ENCODE peak calls at places on chromosomes 6 and 20, in seven cellular contexts. One of them, this sample, is unnamed.

GRCh38 chr6:41271901-41272395 is 14.5 kb downstream of the TREM1 start:
- DNase-seq in stomach: peak; percentile 27
- DNase-seq in heart left ventricle: peak; percentile 45
- DNase-seq in upper lobe of left lung: peak; percentile 25
- DNase-seq in endothelial cell of umbilical vein: no peak
- DNase-seq in uterus: no peak
- DNase-seq in prostate gland: no peak
- DNase-seq in this sample: no peak

GRCh38 chr6:12014027-12014872 is 2.1 kb downstream of the HIVEP1 start:
- DNase-seq in uterus: no peak
- DNase-seq in endothelial cell of umbilical vein: peak; percentile 83
- DNase-seq in heart left ventricle: no peak
- DNase-seq in stomach: no peak
- DNase-seq in prostate gland: no peak
- DNase-seq in upper lobe of left lung: no peak
- DNase-seq in this sample: no peak

GRCh38 chr6:6479706-6480250 is 108.7 kb upstream of the LY86 start:
- DNase-seq in stomach: no peak
- DNase-seq in prostate gland: no peak
- DNase-seq in uterus: no peak
- DNase-seq in endothelial cell of umbilical vein: no peak
- DNase-seq in upper lobe of left lung: no peak
- DNase-seq in heart left ventricle: no peak
- DNase-seq in this sample: no peak

GRCh38 chr6:87731818-87732661 is 30.0 kb upstream of the AKIRIN2 start:
- DNase-seq in prostate gland: peak; percentile 97
- DNase-seq in stomach: peak; percentile 96
- DNase-seq in upper lobe of left lung: no peak
- DNase-seq in endothelial cell of umbilical vein: peak; percentile 88
- DNase-seq in heart left ventricle: peak; percentile 82
- DNase-seq in uterus: peak; percentile 85
- DNase-seq in this sample: peak; percentile 98

GRCh38 chr6:11324453-11325023 is 92.1 kb upstream of the NEDD9 start:
- DNase-seq in prostate gland: no peak
- DNase-seq in upper lobe of left lung: no peak
- DNase-seq in endothelial cell of umbilical vein: no peak
- DNase-seq in stomach: no peak
- DNase-seq in heart left ventricle: no peak
- DNase-seq in uterus: no peak
- DNase-seq in this sample: no peak

GRCh38 chr6:33633462-33634158 is 12.5 kb downstream of the ITPR3 start:
- DNase-seq in uterus: peak; percentile 58
- DNase-seq in upper lobe of left lung: peak; percentile 96
- DNase-seq in prostate gland: peak; percentile 53
- DNase-seq in endothelial cell of umbilical vein: peak; percentile 66
- DNase-seq in heart left ventricle: peak; percentile 79
- DNase-seq in stomach: peak; percentile 84
- DNase-seq in this sample: peak; percentile 41

GRCh38 chr20:5222919-5223634 is 93.7 kb downstream of the PROKR2 start:
- DNase-seq in uterus: no peak
- DNase-seq in stomach: peak; percentile 58
- DNase-seq in upper lobe of left lung: no peak
- DNase-seq in prostate gland: peak; percentile 23
- DNase-seq in heart left ventricle: peak; percentile 52
- DNase-seq in endothelial cell of umbilical vein: peak; percentile 64
- DNase-seq in this sample: no peak

GRCh38 chr6:168992696-168993185 is 260.9 kb downstream of the THBS2 start:
- DNase-seq in upper lobe of left lung: no peak
- DNase-seq in stomach: no peak
- DNase-seq in uterus: no peak
- DNase-seq in prostate gland: no peak
- DNase-seq in heart left ventricle: no peak
- DNase-seq in endothelial cell of umbilical vein: no peak
- DNase-seq in this sample: no peak

GRCh38 chr6:119078449-119079287 is at the start of gene FAM184A:
- DNase-seq in prostate gland: peak; percentile 51
- DNase-seq in heart left ventricle: peak; percentile 66
- DNase-seq in stomach: peak; percentile 65
- DNase-seq in upper lobe of left lung: peak; percentile 95
- DNase-seq in uterus: peak; percentile 49
- DNase-seq in endothelial cell of umbilical vein: peak; percentile 67
- DNase-seq in this sample: peak; percentile 87

GRCh38 chr6:18503187-18503586 is 116.0 kb downstream of the RNF144B start:
- DNase-seq in upper lobe of left lung: no peak
- DNase-seq in endothelial cell of umbilical vein: no peak
- DNase-seq in uterus: no peak
- DNase-seq in stomach: no peak
- DNase-seq in prostate gland: no peak
- DNase-seq in heart left ventricle: no peak
- DNase-seq in this sample: no peak

GRCh38 chr6:18503588-18504231 is 116.6 kb downstream of the RNF144B start:
- DNase-seq in uterus: peak; percentile 48
- DNase-seq in prostate gland: peak; percentile 71
- DNase-seq in heart left ventricle: peak; percentile 46
- DNase-seq in upper lobe of left lung: no peak
- DNase-seq in endothelial cell of umbilical vein: peak; percentile 83
- DNase-seq in stomach: peak; percentile 55
- DNase-seq in this sample: peak; percentile 45

GRCh38 chr6:18498408-18498807 is 111.3 kb downstream of the RNF144B start:
- DNase-seq in upper lobe of left lung: no peak
- DNase-seq in prostate gland: no peak
- DNase-seq in uterus: no peak
- DNase-seq in endothelial cell of umbilical vein: no peak
- DNase-seq in heart left ventricle: no peak
- DNase-seq in stomach: no peak
- DNase-seq in this sample: no peak

GRCh38 chr6:18504232-18504596 is 117.1 kb downstream of the RNF144B start:
- DNase-seq in heart left ventricle: no peak
- DNase-seq in stomach: no peak
- DNase-seq in uterus: no peak
- DNase-seq in upper lobe of left lung: no peak
- DNase-seq in prostate gland: no peak
- DNase-seq in endothelial cell of umbilical vein: no peak
- DNase-seq in this sample: no peak

GRCh38 chr6:18501313-18502013 is 114.3 kb downstream of the RNF144B start:
- DNase-seq in heart left ventricle: peak; percentile 44
- DNase-seq in endothelial cell of umbilical vein: no peak
- DNase-seq in stomach: no peak
- DNase-seq in upper lobe of left lung: peak; percentile 85
- DNase-seq in uterus: peak; percentile 19
- DNase-seq in prostate gland: no peak
- DNase-seq in this sample: peak; percentile 60
- TF ChIP-seq POLR2A in heart left ventricle: no peak
- TF ChIP-seq POLR2A in endothelial cell of umbilical vein: no peak
- TF ChIP-seq POLR2A in stomach: no peak
- TF ChIP-seq POLR2A in upper lobe of left lung: peak; percentile 14
- TF ChIP-seq POLR2A in uterus: no peak
- TF ChIP-seq POLR2A in prostate gland: no peak
- TF ChIP-seq POLR2A in this sample: no peak

DNA sequence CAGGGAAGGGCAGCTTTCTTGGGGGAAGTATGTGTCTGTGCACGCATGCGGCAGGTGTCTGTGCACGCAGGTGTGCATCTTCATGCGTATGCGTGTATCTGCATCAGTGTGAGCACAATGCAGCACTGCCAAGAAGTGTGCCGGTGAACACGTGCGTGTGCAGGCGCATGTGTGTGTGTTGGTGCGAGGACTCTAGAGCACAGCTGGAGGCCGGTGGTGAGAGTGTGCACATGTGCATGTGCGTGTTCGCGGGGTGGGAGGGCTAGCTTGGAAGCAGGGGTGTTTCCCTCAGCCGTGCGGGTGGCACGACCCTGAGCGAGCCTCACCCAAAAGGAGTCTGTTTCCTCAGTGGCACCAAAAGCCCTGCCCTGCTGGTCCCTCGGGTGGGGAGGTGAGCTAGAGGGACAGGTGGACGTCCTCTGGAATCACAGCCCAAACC is 7.5 kb downstream of the SLC17A9 start:
- DNase-seq in heart left ventricle: no peak
- DNase-seq in endothelial cell of umbilical vein: no peak
- DNase-seq in uterus: no peak
- DNase-seq in upper lobe of left lung: peak; percentile 53
- DNase-seq in stomach: no peak
- DNase-seq in prostate gland: no peak
- DNase-seq in this sample: no peak
- TF ChIP-seq POLR2A in heart left ventricle: no peak
- TF ChIP-seq POLR2A in endothelial cell of umbilical vein: no peak
- TF ChIP-seq POLR2A in uterus: no peak
- TF ChIP-seq POLR2A in upper lobe of left lung: no peak
- TF ChIP-seq POLR2A in stomach: no peak
- TF ChIP-seq POLR2A in prostate gland: no peak
- TF ChIP-seq POLR2A in this sample: no peak

GRCh38 chr6:43308990-43309477 is 408 bp upstream of the CRIP3 start:
- DNase-seq in endothelial cell of umbilical vein: no peak
- DNase-seq in stomach: no peak
- DNase-seq in upper lobe of left lung: no peak
- DNase-seq in uterus: no peak
- DNase-seq in prostate gland: no peak
- DNase-seq in heart left ventricle: no peak
- DNase-seq in this sample: no peak

GRCh38 chr6:43306086-43306485 is 2.5 kb downstream of the CRIP3 start:
- DNase-seq in heart left ventricle: no peak
- DNase-seq in uterus: no peak
- DNase-seq in endothelial cell of umbilical vein: no peak
- DNase-seq in prostate gland: no peak
- DNase-seq in stomach: no peak
- DNase-seq in upper lobe of left lung: no peak
- DNase-seq in this sample: no peak

GRCh38 chr6:43307451-43308100 is 1.1 kb downstream of the CRIP3 start:
- DNase-seq in endothelial cell of umbilical vein: no peak
- DNase-seq in uterus: no peak
- DNase-seq in upper lobe of left lung: no peak
- DNase-seq in heart left ventricle: no peak
- DNase-seq in stomach: no peak
- DNase-seq in prostate gland: no peak
- DNase-seq in this sample: no peak

GRCh38 chr6:43310137-43310536 is 1.5 kb upstream of the CRIP3 start:
- DNase-seq in upper lobe of left lung: no peak
- DNase-seq in endothelial cell of umbilical vein: no peak
- DNase-seq in prostate gland: no peak
- DNase-seq in heart left ventricle: no peak
- DNase-seq in stomach: no peak
- DNase-seq in uterus: no peak
- DNase-seq in this sample: no peak

DNA sequence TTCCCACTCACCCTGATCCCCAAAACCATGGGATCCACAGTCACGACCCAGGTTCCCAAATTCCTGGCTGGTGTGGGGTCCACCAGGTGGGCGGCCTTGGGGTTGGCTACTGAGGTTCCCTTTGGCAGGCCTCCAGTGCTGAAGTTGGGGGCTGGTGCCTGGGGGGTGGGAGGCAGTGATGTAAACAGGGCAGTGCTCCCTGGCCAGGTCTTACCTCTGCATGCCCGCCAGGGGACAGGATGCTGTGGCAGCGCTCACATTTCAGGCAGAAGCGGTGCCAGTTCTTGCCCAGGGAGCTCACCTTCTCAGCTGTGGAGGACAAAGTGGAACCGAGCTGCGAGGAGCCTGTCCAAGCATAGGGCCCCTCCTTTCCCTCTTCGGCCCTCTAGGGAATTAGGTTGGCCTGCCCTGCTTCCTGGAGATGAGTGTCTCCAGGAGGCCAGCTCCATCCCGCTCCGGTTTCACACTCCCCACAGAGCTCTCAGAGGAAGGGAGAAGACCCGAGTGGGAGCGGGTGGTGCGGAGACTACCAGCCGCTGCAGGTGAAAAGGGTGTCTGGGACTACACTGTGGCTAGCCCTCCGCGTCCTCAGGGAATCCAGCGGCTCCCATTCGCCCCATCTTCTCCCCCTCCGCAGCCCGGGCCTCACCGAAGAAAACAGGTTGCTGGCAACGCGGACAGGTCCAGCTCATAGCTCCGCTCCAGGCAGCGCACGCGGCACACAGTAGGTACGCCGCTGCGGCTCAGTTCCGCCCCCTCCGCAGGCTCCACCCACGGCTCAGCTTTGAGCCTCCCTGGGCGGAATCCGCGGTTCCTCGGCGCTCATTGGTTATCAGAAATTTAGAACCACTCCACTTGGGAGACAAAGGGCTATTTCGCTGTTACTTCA is at the start of gene CRIP3:
- DNase-seq in stomach: peak; percentile 34
- DNase-seq in prostate gland: peak; percentile 11
- DNase-seq in endothelial cell of umbilical vein: no peak
- DNase-seq in heart left ventricle: peak; percentile 47
- DNase-seq in upper lobe of left lung: peak; percentile 86
- DNase-seq in uterus: peak; percentile 28
- DNase-seq in this sample: no peak
- TF ChIP-seq POLR2A in stomach: no peak
- TF ChIP-seq POLR2A in prostate gland: no peak
- TF ChIP-seq POLR2A in endothelial cell of umbilical vein: no peak
- TF ChIP-seq POLR2A in heart left ventricle: no peak
- TF ChIP-seq POLR2A in upper lobe of left lung: no peak
- TF ChIP-seq POLR2A in uterus: no peak
- TF ChIP-seq POLR2A in this sample: no peak

GRCh38 chr6:155782320-155782730 is 326.7 kb upstream of the NOX3 start:
- DNase-seq in uterus: no peak
- DNase-seq in heart left ventricle: no peak
- DNase-seq in upper lobe of left lung: no peak
- DNase-seq in prostate gland: peak; percentile 27
- DNase-seq in stomach: peak; percentile 25
- DNase-seq in endothelial cell of umbilical vein: peak; percentile 98
- DNase-seq in this sample: no peak
- TF ChIP-seq POLR2A in uterus: no peak
- TF ChIP-seq POLR2A in heart left ventricle: no peak
- TF ChIP-seq POLR2A in upper lobe of left lung: no peak
- TF ChIP-seq POLR2A in prostate gland: no peak
- TF ChIP-seq POLR2A in stomach: no peak
- TF ChIP-seq POLR2A in endothelial cell of umbilical vein: no peak
- TF ChIP-seq POLR2A in this sample: no peak

GRCh38 chr20:35724321-35725230 is 17.5 kb downstream of the RBM39 start:
- DNase-seq in heart left ventricle: no peak
- DNase-seq in stomach: no peak
- DNase-seq in uterus: no peak
- DNase-seq in prostate gland: no peak
- DNase-seq in upper lobe of left lung: no peak
- DNase-seq in endothelial cell of umbilical vein: no peak
- DNase-seq in this sample: no peak
- TF ChIP-seq POLR2A in heart left ventricle: no peak
- TF ChIP-seq POLR2A in stomach: no peak
- TF ChIP-seq POLR2A in uterus: no peak
- TF ChIP-seq POLR2A in prostate gland: no peak
- TF ChIP-seq POLR2A in upper lobe of left lung: no peak
- TF ChIP-seq POLR2A in endothelial cell of umbilical vein: no peak
- TF ChIP-seq POLR2A in this sample: no peak

This sample was measured in lower leg skin.